ENCODE peak calls at places on chromosomes 5 and 9, in seven cellular contexts. One of them, this sample, is unnamed.

GRCh38 chr5:73122875-73123810 is 2.8 kb downstream of the TMEM171 start:
- DNase-seq in posterior cingulate gyrus: no peak
- DNase-seq in nephron progenitor cell: no peak
- DNase-seq in fibroblast of lung: peak
- DNase-seq in neural crest cell: no peak
- DNase-seq in left lung: no peak
- DNase-seq in ovary: no peak
- DNase-seq in this sample: no peak

GRCh38 chr5:137071941-137072340 is 427.2 kb downstream of the SPOCK1 start:
- DNase-seq in posterior cingulate gyrus: no peak
- DNase-seq in ovary: no peak
- DNase-seq in fibroblast of lung: peak
- DNase-seq in nephron progenitor cell: no peak
- DNase-seq in neural crest cell: no peak
- DNase-seq in left lung: no peak
- DNase-seq in this sample: peak

GRCh38 chr5:113199122-113199905 is 222.7 kb downstream of the DCP2 start:
- DNase-seq in nephron progenitor cell: no peak
- DNase-seq in posterior cingulate gyrus: no peak
- DNase-seq in neural crest cell: no peak
- DNase-seq in left lung: no peak
- DNase-seq in fibroblast of lung: peak
- DNase-seq in ovary: no peak
- DNase-seq in this sample: no peak

GRCh38 chr9:35057271-35057620 is 15.2 kb downstream of the VCP start:
- DNase-seq in fibroblast of lung: no peak
- DNase-seq in neural crest cell: no peak
- DNase-seq in posterior cingulate gyrus: no peak
- DNase-seq in left lung: no peak
- DNase-seq in ovary: no peak
- DNase-seq in nephron progenitor cell: no peak
- DNase-seq in this sample: no peak

GRCh38 chr9:113986931-113987330 is 91.2 kb downstream of the AMBP start:
- DNase-seq in ovary: no peak
- DNase-seq in fibroblast of lung: no peak
- DNase-seq in neural crest cell: no peak
- DNase-seq in nephron progenitor cell: no peak
- DNase-seq in left lung: no peak
- DNase-seq in posterior cingulate gyrus: no peak
- DNase-seq in this sample: no peak

GRCh38 chr5:178162481-178162880 is 8.8 kb upstream of the NHP2 start:
- DNase-seq in left lung: no peak
- DNase-seq in fibroblast of lung: no peak
- DNase-seq in nephron progenitor cell: no peak
- DNase-seq in neural crest cell: no peak
- DNase-seq in posterior cingulate gyrus: no peak
- DNase-seq in ovary: no peak
- DNase-seq in this sample: no peak

GRCh38 chr9:115757461-115757860 is 396.1 kb upstream of the PAPPA start:
- DNase-seq in left lung: no peak
- DNase-seq in posterior cingulate gyrus: no peak
- DNase-seq in fibroblast of lung: no peak
- DNase-seq in ovary: no peak
- DNase-seq in nephron progenitor cell: no peak
- DNase-seq in neural crest cell: no peak
- DNase-seq in this sample: peak

GRCh38 chr5:5165541-5166002 is 25.4 kb downstream of the ADAMTS16 start:
- DNase-seq in fibroblast of lung: peak
- DNase-seq in neural crest cell: no peak
- DNase-seq in nephron progenitor cell: no peak
- DNase-seq in left lung: no peak
- DNase-seq in posterior cingulate gyrus: no peak
- DNase-seq in ovary: no peak
- DNase-seq in this sample: no peak

GRCh38 chr5:127290946-127291763 is 559 bp downstream of the MEGF10 start:
- DNase-seq in posterior cingulate gyrus: no peak
- DNase-seq in nephron progenitor cell: peak
- DNase-seq in left lung: peak
- DNase-seq in fibroblast of lung: no peak
- DNase-seq in ovary: no peak
- DNase-seq in neural crest cell: no peak
- DNase-seq in this sample: no peak

GRCh38 chr5:37869221-37869620 is 29.4 kb upstream of the GDNF start:
- DNase-seq in ovary: no peak
- DNase-seq in posterior cingulate gyrus: no peak
- DNase-seq in neural crest cell: no peak
- DNase-seq in nephron progenitor cell: no peak
- DNase-seq in fibroblast of lung: no peak
- DNase-seq in left lung: no peak
- DNase-seq in this sample: no peak

GRCh38 chr5:127492854-127493738 is 24.3 kb upstream of the PRRC1 start:
- DNase-seq in posterior cingulate gyrus: no peak
- DNase-seq in fibroblast of lung: peak
- DNase-seq in left lung: no peak
- DNase-seq in neural crest cell: no peak
- DNase-seq in ovary: no peak
- DNase-seq in nephron progenitor cell: no peak
- DNase-seq in this sample: no peak

GRCh38 chr5:162911873-162912272 is 525.5 kb upstream of the CCNG1 start:
- DNase-seq in fibroblast of lung: no peak
- DNase-seq in left lung: no peak
- DNase-seq in ovary: no peak
- DNase-seq in nephron progenitor cell: no peak
- DNase-seq in posterior cingulate gyrus: no peak
- DNase-seq in neural crest cell: no peak
- DNase-seq in this sample: no peak

GRCh38 chr5:88824892-88825781 is 57.8 kb downstream of the MEF2C start:
- DNase-seq in left lung: no peak
- DNase-seq in posterior cingulate gyrus: no peak
- DNase-seq in neural crest cell: no peak
- DNase-seq in ovary: no peak
- DNase-seq in fibroblast of lung: peak
- DNase-seq in nephron progenitor cell: no peak
- DNase-seq in this sample: no peak

GRCh38 chr9:129289883-129290282 is 111.8 kb upstream of the IER5L start:
- DNase-seq in posterior cingulate gyrus: no peak
- DNase-seq in ovary: no peak
- DNase-seq in nephron progenitor cell: no peak
- DNase-seq in neural crest cell: no peak
- DNase-seq in fibroblast of lung: no peak
- DNase-seq in left lung: no peak
- DNase-seq in this sample: no peak

GRCh38 chr5:9339206-9339818 is 206.6 kb downstream of the SEMA5A start:
- DNase-seq in fibroblast of lung: no peak
- DNase-seq in ovary: no peak
- DNase-seq in left lung: no peak
- DNase-seq in neural crest cell: no peak
- DNase-seq in nephron progenitor cell: peak
- DNase-seq in posterior cingulate gyrus: no peak
- DNase-seq in this sample: peak

GRCh38 chr5:33340195-33340594 is 100.6 kb upstream of the TARS1 start:
- DNase-seq in left lung: no peak
- DNase-seq in posterior cingulate gyrus: no peak
- DNase-seq in ovary: no peak
- DNase-seq in fibroblast of lung: no peak
- DNase-seq in nephron progenitor cell: no peak
- DNase-seq in neural crest cell: no peak
- DNase-seq in this sample: no peak

GRCh38 chr5:133985540-133986180 is 17.2 kb upstream of the C5orf15 start:
- DNase-seq in posterior cingulate gyrus: no peak
- DNase-seq in nephron progenitor cell: no peak
- DNase-seq in fibroblast of lung: no peak
- DNase-seq in left lung: no peak
- DNase-seq in ovary: no peak
- DNase-seq in neural crest cell: no peak
- DNase-seq in this sample: no peak

GRCh38 chr5:40679071-40679997 is at the start of gene PTGER4:
- DNase-seq in neural crest cell: peak
- DNase-seq in fibroblast of lung: peak
- DNase-seq in left lung: peak
- DNase-seq in posterior cingulate gyrus: peak
- DNase-seq in ovary: peak
- DNase-seq in nephron progenitor cell: peak
- DNase-seq in this sample: peak

GRCh38 chr5:78597068-78597857 is 51.3 kb downstream of the LHFPL2 start:
- DNase-seq in nephron progenitor cell: no peak
- DNase-seq in fibroblast of lung: peak
- DNase-seq in posterior cingulate gyrus: no peak
- DNase-seq in ovary: no peak
- DNase-seq in neural crest cell: no peak
- DNase-seq in left lung: no peak
- DNase-seq in this sample: no peak

GRCh38 chr5:111392181-111392580 is 120.2 kb downstream of the STARD4 start:
- DNase-seq in left lung: no peak
- DNase-seq in nephron progenitor cell: no peak
- DNase-seq in fibroblast of lung: no peak
- DNase-seq in posterior cingulate gyrus: no peak
- DNase-seq in neural crest cell: no peak
- DNase-seq in ovary: no peak
- DNase-seq in this sample: no peak

GRCh38 chr5:61538722-61539501 is 206.9 kb downstream of the ZSWIM6 start:
- DNase-seq in ovary: no peak
- DNase-seq in fibroblast of lung: no peak
- DNase-seq in nephron progenitor cell: no peak
- DNase-seq in posterior cingulate gyrus: no peak
- DNase-seq in left lung: no peak
- DNase-seq in neural crest cell: no peak
- DNase-seq in this sample: no peak

GRCh38 chr9:121619989-121620673 is 31.3 kb upstream of the DAB2IP start:
- DNase-seq in nephron progenitor cell: no peak
- DNase-seq in neural crest cell: no peak
- DNase-seq in posterior cingulate gyrus: no peak
- DNase-seq in left lung: no peak
- DNase-seq in fibroblast of lung: no peak
- DNase-seq in ovary: no peak
- DNase-seq in this sample: no peak

GRCh38 chr5:81234801-81235200 is 1.7 kb downstream of the CKMT2 start:
- DNase-seq in posterior cingulate gyrus: no peak
- DNase-seq in fibroblast of lung: no peak
- DNase-seq in ovary: no peak
- DNase-seq in left lung: no peak
- DNase-seq in nephron progenitor cell: no peak
- DNase-seq in neural crest cell: no peak
- DNase-seq in this sample: no peak

GRCh38 chr9:137726764-137727163 is 108.0 kb downstream of the EHMT1 start:
- DNase-seq in left lung: no peak
- DNase-seq in fibroblast of lung: no peak
- DNase-seq in neural crest cell: no peak
- DNase-seq in ovary: no peak
- DNase-seq in posterior cingulate gyrus: no peak
- DNase-seq in nephron progenitor cell: no peak
- DNase-seq in this sample: no peak

GRCh38 chr9:72271617-72272478 is 93.2 kb downstream of the ZFAND5 start:
- DNase-seq in left lung: no peak
- DNase-seq in ovary: peak
- DNase-seq in neural crest cell: peak
- DNase-seq in nephron progenitor cell: peak
- DNase-seq in posterior cingulate gyrus: no peak
- DNase-seq in fibroblast of lung: peak
- DNase-seq in this sample: no peak

GRCh38 chr9:100379862-100380261 is 27.1 kb upstream of the TEX10 start:
- DNase-seq in neural crest cell: no peak
- DNase-seq in fibroblast of lung: peak
- DNase-seq in ovary: no peak
- DNase-seq in nephron progenitor cell: no peak
- DNase-seq in posterior cingulate gyrus: no peak
- DNase-seq in left lung: no peak
- DNase-seq in this sample: no peak

GRCh38 chr5:149830579-149830978 is 100.5 kb downstream of the PPARGC1B start:
- DNase-seq in fibroblast of lung: no peak
- DNase-seq in posterior cingulate gyrus: no peak
- DNase-seq in nephron progenitor cell: no peak
- DNase-seq in ovary: no peak
- DNase-seq in left lung: no peak
- DNase-seq in neural crest cell: no peak
- DNase-seq in this sample: no peak

GRCh38 chr9:123763910-123764588 is 165.9 kb downstream of the DENND1A start:
- DNase-seq in fibroblast of lung: peak
- DNase-seq in neural crest cell: no peak
- DNase-seq in posterior cingulate gyrus: no peak
- DNase-seq in ovary: no peak
- DNase-seq in nephron progenitor cell: no peak
- DNase-seq in left lung: no peak
- DNase-seq in this sample: no peak

GRCh38 chr5:132688536-132689409 is 15.0 kb downstream of the IL4 start:
- DNase-seq in fibroblast of lung: no peak
- DNase-seq in ovary: no peak
- DNase-seq in neural crest cell: no peak
- DNase-seq in posterior cingulate gyrus: no peak
- DNase-seq in left lung: no peak
- DNase-seq in nephron progenitor cell: no peak
- DNase-seq in this sample: no peak

GRCh38 chr5:134787692-134788091 is 29.1 kb downstream of the DDX46 start:
- DNase-seq in ovary: no peak
- DNase-seq in left lung: no peak
- DNase-seq in neural crest cell: no peak
- DNase-seq in fibroblast of lung: no peak
- DNase-seq in posterior cingulate gyrus: no peak
- DNase-seq in nephron progenitor cell: no peak
- DNase-seq in this sample: no peak

GRCh38 chr5:140965905-140966292 is 377 bp upstream of the PCDHAC2 start:
- DNase-seq in fibroblast of lung: no peak
- DNase-seq in nephron progenitor cell: no peak
- DNase-seq in posterior cingulate gyrus: no peak
- DNase-seq in neural crest cell: no peak
- DNase-seq in left lung: no peak
- DNase-seq in ovary: no peak
- DNase-seq in this sample: no peak

GRCh38 chr5:137566780-137567179 is 67.7 kb upstream of the SPOCK1 start:
- DNase-seq in nephron progenitor cell: no peak
- DNase-seq in left lung: no peak
- DNase-seq in fibroblast of lung: no peak
- DNase-seq in posterior cingulate gyrus: no peak
- DNase-seq in neural crest cell: no peak
- DNase-seq in ovary: no peak
- DNase-seq in this sample: peak

GRCh38 chr5:27947088-27947487 is 908.7 kb upstream of the CDH9 start:
- DNase-seq in fibroblast of lung: peak
- DNase-seq in left lung: no peak
- DNase-seq in neural crest cell: no peak
- DNase-seq in nephron progenitor cell: no peak
- DNase-seq in ovary: no peak
- DNase-seq in posterior cingulate gyrus: no peak
- DNase-seq in this sample: peak

GRCh38 chr5:174311121-174311520 is 265.6 kb downstream of the NSG2 start:
- DNase-seq in ovary: no peak
- DNase-seq in fibroblast of lung: no peak
- DNase-seq in left lung: no peak
- DNase-seq in posterior cingulate gyrus: no peak
- DNase-seq in nephron progenitor cell: no peak
- DNase-seq in neural crest cell: no peak
- DNase-seq in this sample: no peak

GRCh38 chr5:40221796-40222195 is 457.9 kb upstream of the PTGER4 start:
- DNase-seq in posterior cingulate gyrus: no peak
- DNase-seq in nephron progenitor cell: no peak
- DNase-seq in fibroblast of lung: peak
- DNase-seq in neural crest cell: no peak
- DNase-seq in left lung: no peak
- DNase-seq in ovary: no peak
- DNase-seq in this sample: peak

GRCh38 chr9:70902171-70902570 is 219.2 kb downstream of the TRPM3 start:
- DNase-seq in ovary: no peak
- DNase-seq in left lung: no peak
- DNase-seq in posterior cingulate gyrus: no peak
- DNase-seq in neural crest cell: no peak
- DNase-seq in nephron progenitor cell: no peak
- DNase-seq in fibroblast of lung: peak
- DNase-seq in this sample: no peak